ENCODE peak calls at places on chromosomes 3 and 15, in six cellular contexts. One of them, this sample, is unnamed.

GRCh38 chr15:76159282-76159681 is 99.5 kb downstream of the TMEM266 start:
- DNase-seq in Kasumi-1: no peak
- DNase-seq in GM12865: no peak
- DNase-seq in progenitor cell of endocrine pancreas: no peak
- DNase-seq in mucosa of gallbladder: no peak
- DNase-seq in GM04503: no peak
- DNase-seq in this sample: no peak

GRCh38 chr15:67521770-67522568 is 1.0 kb downstream of the C15orf61 start:
- DNase-seq in mucosa of gallbladder: no peak
- DNase-seq in GM12865: no peak
- DNase-seq in progenitor cell of endocrine pancreas: no peak
- DNase-seq in Kasumi-1: peak; percentile 59
- DNase-seq in GM04503: no peak
- DNase-seq in this sample: peak; percentile 8

GRCh38 chr3:128215800-128216495 is 62.7 kb downstream of the EEFSEC start:
- DNase-seq in GM12865: no peak
- DNase-seq in progenitor cell of endocrine pancreas: no peak
- DNase-seq in Kasumi-1: no peak
- DNase-seq in mucosa of gallbladder: peak; percentile 31
- DNase-seq in GM04503: no peak
- DNase-seq in this sample: no peak

GRCh38 chr3:81554348-81554747 is 207.1 kb downstream of the GBE1 start:
- DNase-seq in Kasumi-1: peak; percentile 63
- DNase-seq in mucosa of gallbladder: no peak
- DNase-seq in GM04503: no peak
- DNase-seq in GM12865: peak; percentile 18
- DNase-seq in progenitor cell of endocrine pancreas: no peak
- DNase-seq in this sample: no peak

GRCh38 chr15:98812711-98813441 is 164.5 kb downstream of the IGF1R start:
- DNase-seq in progenitor cell of endocrine pancreas: no peak
- DNase-seq in Kasumi-1: no peak
- DNase-seq in GM12865: no peak
- DNase-seq in GM04503: no peak
- DNase-seq in mucosa of gallbladder: no peak
- DNase-seq in this sample: no peak

GRCh38 chr3:136990826-136991225 is 33.0 kb downstream of the IL20RB start:
- DNase-seq in GM04503: no peak
- DNase-seq in GM12865: no peak
- DNase-seq in progenitor cell of endocrine pancreas: no peak
- DNase-seq in mucosa of gallbladder: no peak
- DNase-seq in Kasumi-1: no peak
- DNase-seq in this sample: no peak

GRCh38 chr15:40925863-40926658 is 3.1 kb upstream of the DLL4 start:
- DNase-seq in Kasumi-1: peak; percentile 28
- DNase-seq in GM12865: no peak
- DNase-seq in GM04503: no peak
- DNase-seq in progenitor cell of endocrine pancreas: no peak
- DNase-seq in mucosa of gallbladder: peak; percentile 78
- DNase-seq in this sample: no peak

GRCh38 chr3:184261270-184262165 is at the start of gene CAMK2N2:
- DNase-seq in mucosa of gallbladder: no peak
- DNase-seq in progenitor cell of endocrine pancreas: peak; percentile 56
- DNase-seq in GM04503: no peak
- DNase-seq in GM12865: peak; percentile 46
- DNase-seq in Kasumi-1: peak; percentile 26
- DNase-seq in this sample: peak; percentile 68

GRCh38 chr3:126536126-126536525 is 12.2 kb downstream of the CHST13 start:
- DNase-seq in GM04503: no peak
- DNase-seq in GM12865: no peak
- DNase-seq in progenitor cell of endocrine pancreas: no peak
- DNase-seq in mucosa of gallbladder: no peak
- DNase-seq in Kasumi-1: no peak
- DNase-seq in this sample: no peak

GRCh38 chr3:188194327-188194726 is 40.4 kb downstream of the LPP start:
- DNase-seq in GM04503: no peak
- DNase-seq in mucosa of gallbladder: no peak
- DNase-seq in Kasumi-1: no peak
- DNase-seq in GM12865: no peak
- DNase-seq in progenitor cell of endocrine pancreas: no peak
- DNase-seq in this sample: no peak

GRCh38 chr15:44034933-44035624 is 160.0 kb downstream of the FRMD5 start:
- DNase-seq in GM04503: peak; percentile 46
- DNase-seq in mucosa of gallbladder: no peak
- DNase-seq in GM12865: no peak
- DNase-seq in progenitor cell of endocrine pancreas: no peak
- DNase-seq in Kasumi-1: no peak
- DNase-seq in this sample: no peak

GRCh38 chr15:60184579-60184978 is 180.5 kb downstream of the FOXB1 start:
- DNase-seq in progenitor cell of endocrine pancreas: no peak
- DNase-seq in GM12865: no peak
- DNase-seq in GM04503: no peak
- DNase-seq in mucosa of gallbladder: no peak
- DNase-seq in Kasumi-1: no peak
- DNase-seq in this sample: no peak

GRCh38 chr3:183275418-183275817 is 22.4 kb downstream of the B3GNT5 start:
- DNase-seq in mucosa of gallbladder: no peak
- DNase-seq in GM04503: no peak
- DNase-seq in progenitor cell of endocrine pancreas: no peak
- DNase-seq in Kasumi-1: peak; percentile 65
- DNase-seq in GM12865: no peak
- DNase-seq in this sample: peak; percentile 38

GRCh38 chr15:64692166-64692565 is 83.2 kb downstream of the RBPMS2 start:
- DNase-seq in Kasumi-1: peak; percentile 55
- DNase-seq in mucosa of gallbladder: peak; percentile 20
- DNase-seq in GM04503: no peak
- DNase-seq in progenitor cell of endocrine pancreas: no peak
- DNase-seq in GM12865: no peak
- DNase-seq in this sample: no peak

GRCh38 chr3:72352176-72352575 is 496.1 kb downstream of the SHQ1 start:
- DNase-seq in mucosa of gallbladder: no peak
- DNase-seq in GM04503: no peak
- DNase-seq in progenitor cell of endocrine pancreas: no peak
- DNase-seq in Kasumi-1: no peak
- DNase-seq in GM12865: no peak
- DNase-seq in this sample: no peak

This sample was measured in A549.